ENCODE peak calls at places on chromosomes 2 and 18, in six cellular contexts. One of them, this sample, is unnamed.

GRCh38 chr18:44599409-44599808 is 81.3 kb upstream of the SETBP1 start:
- DNase-seq in IMR-90: peak
- DNase-seq in HepG2: no peak
- DNase-seq in HEK293T: no peak
- DNase-seq in K562: no peak
- DNase-seq in GM12878: no peak
- DNase-seq in this sample: no peak

GRCh38 chr2:231198291-231199173 is at the start of gene ARMC9:
- DNase-seq in IMR-90: peak
- DNase-seq in HepG2: peak
- DNase-seq in HEK293T: peak
- DNase-seq in K562: peak
- DNase-seq in GM12878: peak
- DNase-seq in this sample: peak

GRCh38 chr18:63708650-63709049 is 5.9 kb downstream of the SERPINB11 start:
- DNase-seq in IMR-90: peak
- DNase-seq in HepG2: no peak
- DNase-seq in HEK293T: no peak
- DNase-seq in K562: no peak
- DNase-seq in GM12878: no peak
- DNase-seq in this sample: no peak

GRCh38 chr2:9179572-9180201 is 26.9 kb upstream of the ASAP2 start:
- DNase-seq in IMR-90: peak
- DNase-seq in HepG2: peak
- DNase-seq in HEK293T: no peak
- DNase-seq in K562: no peak
- DNase-seq in GM12878: no peak
- DNase-seq in this sample: peak

GRCh38 chr18:33755918-33756590 is 178.0 kb downstream of the ASXL3 start:
- DNase-seq in IMR-90: peak
- DNase-seq in HepG2: no peak
- DNase-seq in HEK293T: peak
- DNase-seq in K562: no peak
- DNase-seq in GM12878: no peak
- DNase-seq in this sample: peak

GRCh38 chr18:79169958-79170555 is 100.9 kb downstream of the ATP9B start:
- DNase-seq in IMR-90: peak
- DNase-seq in HepG2: peak
- DNase-seq in HEK293T: no peak
- DNase-seq in K562: no peak
- DNase-seq in GM12878: no peak
- DNase-seq in this sample: no peak

GRCh38 chr2:23028106-23028505 is 356.9 kb upstream of the KLHL29 start:
- DNase-seq in IMR-90: no peak
- DNase-seq in HepG2: peak
- DNase-seq in HEK293T: no peak
- DNase-seq in K562: no peak
- DNase-seq in GM12878: no peak
- DNase-seq in this sample: no peak

GRCh38 chr2:106095478-106096392 is 98.4 kb downstream of the UXS1 start:
- DNase-seq in IMR-90: no peak
- DNase-seq in HepG2: no peak
- DNase-seq in HEK293T: no peak
- DNase-seq in K562: no peak
- DNase-seq in GM12878: no peak
- DNase-seq in this sample: no peak

GRCh38 chr2:235343156-235343774 is 150.6 kb upstream of the AGAP1 start:
- DNase-seq in IMR-90: no peak
- DNase-seq in HepG2: no peak
- DNase-seq in HEK293T: no peak
- DNase-seq in K562: no peak
- DNase-seq in GM12878: no peak
- DNase-seq in this sample: no peak

GRCh38 chr2:79576431-79576830 is 63.6 kb downstream of the CTNNA2 start:
- DNase-seq in IMR-90: no peak
- DNase-seq in HepG2: no peak
- DNase-seq in HEK293T: no peak
- DNase-seq in K562: no peak
- DNase-seq in GM12878: no peak
- DNase-seq in this sample: no peak

GRCh38 chr2:20411361-20411894 is 35.4 kb upstream of the RHOB start:
- DNase-seq in IMR-90: peak
- DNase-seq in HepG2: peak
- DNase-seq in HEK293T: peak
- DNase-seq in K562: peak
- DNase-seq in GM12878: no peak
- DNase-seq in this sample: peak

GRCh38 chr18:4058179-4058578 is 396.9 kb downstream of the DLGAP1 start:
- DNase-seq in IMR-90: no peak
- DNase-seq in HepG2: no peak
- DNase-seq in HEK293T: no peak
- DNase-seq in K562: no peak
- DNase-seq in GM12878: no peak
- DNase-seq in this sample: no peak

GRCh38 chr2:3633089-3633981 is 24.7 kb upstream of the ALLC start:
- DNase-seq in IMR-90: peak
- DNase-seq in HepG2: no peak
- DNase-seq in HEK293T: no peak
- DNase-seq in K562: no peak
- DNase-seq in GM12878: no peak
- DNase-seq in this sample: no peak

GRCh38 chr2:160051374-160051800 is 11.0 kb downstream of the PLA2R1 start:
- DNase-seq in IMR-90: no peak
- DNase-seq in HepG2: no peak
- DNase-seq in HEK293T: no peak
- DNase-seq in K562: no peak
- DNase-seq in GM12878: no peak
- DNase-seq in this sample: no peak

GRCh38 chr2:100990166-100990565 is 11.9 kb upstream of the RPL31 start:
- DNase-seq in IMR-90: no peak
- DNase-seq in HepG2: no peak
- DNase-seq in HEK293T: no peak
- DNase-seq in K562: no peak
- DNase-seq in GM12878: no peak
- DNase-seq in this sample: no peak

GRCh38 chr2:140851258-140851657 is 1279.6 kb downstream of the LRP1B start:
- DNase-seq in IMR-90: peak
- DNase-seq in HepG2: no peak
- DNase-seq in HEK293T: no peak
- DNase-seq in K562: no peak
- DNase-seq in GM12878: no peak
- DNase-seq in this sample: no peak

GRCh38 chr2:228705331-228705730 is 523.8 kb upstream of the SPHKAP start:
- DNase-seq in IMR-90: no peak
- DNase-seq in HepG2: no peak
- DNase-seq in HEK293T: no peak
- DNase-seq in K562: no peak
- DNase-seq in GM12878: no peak
- DNase-seq in this sample: no peak

GRCh38 chr18:28176674-28176932 is 327 bp downstream of the CDH2 start:
- DNase-seq in IMR-90: no peak
- DNase-seq in HepG2: no peak
- DNase-seq in HEK293T: peak
- DNase-seq in K562: no peak
- DNase-seq in GM12878: no peak
- DNase-seq in this sample: no peak

GRCh38 chr2:240462704-240463273 is 27.3 kb downstream of the GPC1 start:
- DNase-seq in IMR-90: no peak
- DNase-seq in HepG2: no peak
- DNase-seq in HEK293T: no peak
- DNase-seq in K562: no peak
- DNase-seq in GM12878: no peak
- DNase-seq in this sample: no peak

GRCh38 chr2:107698861-107699260 is 127.8 kb upstream of the RGPD4 start:
- DNase-seq in IMR-90: no peak
- DNase-seq in HepG2: no peak
- DNase-seq in HEK293T: no peak
- DNase-seq in K562: no peak
- DNase-seq in GM12878: no peak
- DNase-seq in this sample: no peak

GRCh38 chr18:10059610-10060468 is 146.0 kb downstream of the VAPA start:
- DNase-seq in IMR-90: peak
- DNase-seq in HepG2: no peak
- DNase-seq in HEK293T: no peak
- DNase-seq in K562: no peak
- DNase-seq in GM12878: no peak
- DNase-seq in this sample: no peak
- TF ChIP-seq BHLHE40 in IMR-90: no peak
- TF ChIP-seq BHLHE40 in HepG2: no peak
- TF ChIP-seq BHLHE40 in HEK293T: no peak
- TF ChIP-seq BHLHE40 in K562: no peak
- TF ChIP-seq BHLHE40 in GM12878: no peak
- TF ChIP-seq BHLHE40 in this sample: no peak

DNA sequence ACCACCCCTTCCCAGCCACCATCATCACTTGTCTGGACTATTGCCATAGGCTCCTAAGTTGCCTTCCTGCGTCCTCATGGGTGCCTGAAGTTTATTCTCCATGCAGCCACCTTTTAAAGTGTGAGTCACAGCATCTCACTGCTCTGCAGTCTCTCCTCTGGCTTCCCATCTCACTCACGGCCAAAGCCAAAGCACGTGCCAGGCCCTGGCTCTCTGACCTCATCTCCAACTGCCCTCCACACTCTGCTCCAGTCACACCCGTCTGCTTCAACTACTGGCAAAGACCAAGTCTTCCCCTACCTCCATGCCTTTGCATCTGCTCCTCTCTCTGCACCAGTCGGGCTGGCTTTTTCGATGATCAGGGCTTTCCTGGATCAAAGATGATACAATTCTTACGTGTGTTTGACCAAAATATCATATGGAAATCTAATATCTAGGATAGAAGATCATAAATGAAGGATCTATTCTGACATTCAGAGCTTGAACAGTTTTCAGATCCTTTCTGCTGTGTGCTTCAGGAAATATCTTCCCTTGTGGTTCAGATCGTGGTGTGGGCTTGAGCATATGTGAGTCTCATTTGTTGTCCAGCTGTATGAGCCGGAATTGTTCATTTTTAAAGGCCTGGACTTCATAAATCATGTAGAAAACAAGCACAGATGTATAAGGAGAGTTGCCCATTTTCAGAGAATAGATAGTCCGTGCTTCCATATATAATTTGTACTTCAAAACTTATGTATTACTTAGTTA is 175.6 kb downstream of the PRKCE start:
- DNase-seq in IMR-90: peak
- DNase-seq in HepG2: no peak
- DNase-seq in HEK293T: no peak
- DNase-seq in K562: no peak
- DNase-seq in GM12878: no peak
- DNase-seq in this sample: no peak
- TF ChIP-seq BHLHE40 in IMR-90: peak
- TF ChIP-seq BHLHE40 in HepG2: no peak
- TF ChIP-seq BHLHE40 in HEK293T: no peak
- TF ChIP-seq BHLHE40 in K562: peak
- TF ChIP-seq BHLHE40 in GM12878: no peak
- TF ChIP-seq BHLHE40 in this sample: no peak

GRCh38 chr2:25743132-25743830 is 69.9 kb upstream of the DTNB start:
- DNase-seq in IMR-90: no peak
- DNase-seq in HepG2: no peak
- DNase-seq in HEK293T: no peak
- DNase-seq in K562: no peak
- DNase-seq in GM12878: peak
- DNase-seq in this sample: no peak
- TF ChIP-seq BHLHE40 in IMR-90: no peak
- TF ChIP-seq BHLHE40 in HepG2: no peak
- TF ChIP-seq BHLHE40 in HEK293T: no peak
- TF ChIP-seq BHLHE40 in K562: no peak
- TF ChIP-seq BHLHE40 in GM12878: no peak
- TF ChIP-seq BHLHE40 in this sample: no peak

GRCh38 chr18:46497129-46497528 is 159.9 kb downstream of the LOXHD1 start:
- DNase-seq in IMR-90: no peak
- DNase-seq in HepG2: peak
- DNase-seq in HEK293T: peak
- DNase-seq in K562: peak
- DNase-seq in GM12878: no peak
- DNase-seq in this sample: no peak
- TF ChIP-seq BHLHE40 in IMR-90: no peak
- TF ChIP-seq BHLHE40 in HepG2: no peak
- TF ChIP-seq BHLHE40 in HEK293T: no peak
- TF ChIP-seq BHLHE40 in K562: no peak
- TF ChIP-seq BHLHE40 in GM12878: no peak
- TF ChIP-seq BHLHE40 in this sample: no peak

GRCh38 chr2:97808816-97809215 is 95.4 kb downstream of the ZAP70 start:
- DNase-seq in IMR-90: no peak
- DNase-seq in HepG2: no peak
- DNase-seq in HEK293T: no peak
- DNase-seq in K562: no peak
- DNase-seq in GM12878: no peak
- DNase-seq in this sample: no peak

GRCh38 chr2:97812916-97813315 is 99.5 kb downstream of the ZAP70 start:
- DNase-seq in IMR-90: peak
- DNase-seq in HepG2: no peak
- DNase-seq in HEK293T: no peak
- DNase-seq in K562: no peak
- DNase-seq in GM12878: no peak
- DNase-seq in this sample: no peak

GRCh38 chr2:97805776-97806175 is 92.4 kb downstream of the ZAP70 start:
- DNase-seq in IMR-90: no peak
- DNase-seq in HepG2: no peak
- DNase-seq in HEK293T: no peak
- DNase-seq in K562: no peak
- DNase-seq in GM12878: no peak
- DNase-seq in this sample: no peak

GRCh38 chr2:97806738-97807618 is 93.6 kb downstream of the ZAP70 start:
- DNase-seq in IMR-90: peak
- DNase-seq in HepG2: peak
- DNase-seq in HEK293T: peak
- DNase-seq in K562: peak
- DNase-seq in GM12878: peak
- DNase-seq in this sample: peak
- TF ChIP-seq BHLHE40 in IMR-90: no peak
- TF ChIP-seq BHLHE40 in HepG2: no peak
- TF ChIP-seq BHLHE40 in HEK293T: no peak
- TF ChIP-seq BHLHE40 in K562: peak
- TF ChIP-seq BHLHE40 in GM12878: peak
- TF ChIP-seq BHLHE40 in this sample: no peak

GRCh38 chr2:75079575-75079974 is 119.7 kb downstream of the TACR1 start:
- DNase-seq in IMR-90: peak
- DNase-seq in HepG2: no peak
- DNase-seq in HEK293T: no peak
- DNase-seq in K562: no peak
- DNase-seq in GM12878: no peak
- DNase-seq in this sample: no peak

GRCh38 chr2:75074228-75074627 is 115.8 kb downstream of the POLE4 start:
- DNase-seq in IMR-90: no peak
- DNase-seq in HepG2: no peak
- DNase-seq in HEK293T: no peak
- DNase-seq in K562: no peak
- DNase-seq in GM12878: no peak
- DNase-seq in this sample: no peak

GRCh38 chr2:75077909-75078308 is 119.5 kb downstream of the POLE4 start:
- DNase-seq in IMR-90: no peak
- DNase-seq in HepG2: no peak
- DNase-seq in HEK293T: no peak
- DNase-seq in K562: no peak
- DNase-seq in GM12878: no peak
- DNase-seq in this sample: no peak

GRCh38 chr2:75074708-75075107 is 116.3 kb downstream of the POLE4 start:
- DNase-seq in IMR-90: no peak
- DNase-seq in HepG2: no peak
- DNase-seq in HEK293T: no peak
- DNase-seq in K562: no peak
- DNase-seq in GM12878: no peak
- DNase-seq in this sample: no peak

GRCh38 chr2:75076088-75076487 is 117.6 kb downstream of the POLE4 start:
- DNase-seq in IMR-90: no peak
- DNase-seq in HepG2: no peak
- DNase-seq in HEK293T: no peak
- DNase-seq in K562: no peak
- DNase-seq in GM12878: no peak
- DNase-seq in this sample: no peak
- TF ChIP-seq BHLHE40 in IMR-90: no peak
- TF ChIP-seq BHLHE40 in HepG2: no peak
- TF ChIP-seq BHLHE40 in HEK293T: no peak
- TF ChIP-seq BHLHE40 in K562: no peak
- TF ChIP-seq BHLHE40 in GM12878: no peak
- TF ChIP-seq BHLHE40 in this sample: no peak